ENCODE peak calls at places on chromosome 7, in four cellular contexts. One of them, this sample, is unnamed. For H3K4me1 and H3K27me3, the result is how much of the 10 kb centered on the place peaks cover.

GRCh38 chr7:108580298-108580697 is 10.6 kb downstream of the DNAJB9 start:
- DNase-seq in PC-3: no peak
- DNase-seq in adrenal gland: no peak
- DNase-seq in body of pancreas: no peak
- DNase-seq in this sample: no peak

GRCh38 chr7:64313740-64314491 is at the start of gene ZNF736:
- DNase-seq in PC-3: peak
- DNase-seq in adrenal gland: peak
- DNase-seq in body of pancreas: peak
- DNase-seq in this sample: peak

GRCh38 chr7:83271212-83272099 is 108.8 kb upstream of the PCLO start:
- DNase-seq in PC-3: peak
- DNase-seq in adrenal gland: no peak
- DNase-seq in body of pancreas: no peak
- DNase-seq in this sample: peak

GRCh38 chr7:106329408-106329807 is 44.6 kb upstream of the NAMPT start:
- DNase-seq in PC-3: peak
- DNase-seq in adrenal gland: no peak
- DNase-seq in body of pancreas: no peak
- DNase-seq in this sample: no peak

GRCh38 chr7:81515009-81515408 is 254.8 kb downstream of the HGF start:
- DNase-seq in PC-3: peak
- DNase-seq in adrenal gland: no peak
- DNase-seq in body of pancreas: no peak
- DNase-seq in this sample: no peak

GRCh38 chr7:135206887-135207738 is 4.2 kb downstream of the WDR91 start:
- DNase-seq in PC-3: no peak
- DNase-seq in adrenal gland: no peak
- DNase-seq in body of pancreas: no peak
- DNase-seq in this sample: no peak

GRCh38 chr7:130127404-130128395 is 57.4 kb downstream of the KLHDC10 start:
- DNase-seq in PC-3: no peak
- DNase-seq in adrenal gland: no peak
- DNase-seq in body of pancreas: no peak
- DNase-seq in this sample: peak

GRCh38 chr7:14521183-14521582 is 381.4 kb downstream of the DGKB start:
- DNase-seq in PC-3: no peak
- DNase-seq in adrenal gland: no peak
- DNase-seq in body of pancreas: no peak
- DNase-seq in this sample: no peak

GRCh38 chr7:18796216-18796615 is 300.7 kb downstream of the HDAC9 start:
- DNase-seq in PC-3: no peak
- DNase-seq in adrenal gland: no peak
- DNase-seq in body of pancreas: no peak
- DNase-seq in this sample: no peak

GRCh38 chr7:137882261-137882668 is 35.5 kb upstream of the DGKI start:
- DNase-seq in PC-3: peak
- DNase-seq in adrenal gland: peak
- DNase-seq in body of pancreas: no peak
- DNase-seq in this sample: no peak

GRCh38 chr7:132755538-132756481 is 179.5 kb upstream of the PLXNA4 start:
- DNase-seq in PC-3: no peak
- DNase-seq in adrenal gland: peak
- DNase-seq in body of pancreas: peak
- DNase-seq in this sample: no peak

DNA sequence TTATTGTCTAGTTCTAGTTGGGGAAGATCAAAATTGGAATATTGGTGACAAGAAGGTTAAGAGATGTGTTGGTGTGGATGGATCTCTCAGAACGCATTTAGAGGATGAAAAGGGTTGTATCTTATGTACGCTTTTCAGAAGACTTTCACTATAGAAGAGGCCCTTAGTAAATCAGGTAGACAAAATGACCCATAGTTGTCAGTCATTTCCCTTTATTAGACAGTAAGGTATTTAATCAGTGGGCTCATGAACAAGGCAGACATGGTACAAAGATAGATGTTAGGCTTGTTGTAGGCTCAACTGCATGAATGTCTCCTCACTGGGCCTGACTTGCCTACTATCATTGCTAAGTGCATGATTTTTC is 359.2 kb downstream of the PHF14 start:
- DNase-seq in PC-3: no peak
- DNase-seq in adrenal gland: no peak
- DNase-seq in body of pancreas: no peak
- DNase-seq in this sample: no peak
- H3K4me1 ChIP-seq in PC-3: under half
- H3K4me1 ChIP-seq in adrenal gland: under half
- H3K4me1 ChIP-seq in body of pancreas: under half
- H3K4me1 ChIP-seq in this sample: under half

DNA sequence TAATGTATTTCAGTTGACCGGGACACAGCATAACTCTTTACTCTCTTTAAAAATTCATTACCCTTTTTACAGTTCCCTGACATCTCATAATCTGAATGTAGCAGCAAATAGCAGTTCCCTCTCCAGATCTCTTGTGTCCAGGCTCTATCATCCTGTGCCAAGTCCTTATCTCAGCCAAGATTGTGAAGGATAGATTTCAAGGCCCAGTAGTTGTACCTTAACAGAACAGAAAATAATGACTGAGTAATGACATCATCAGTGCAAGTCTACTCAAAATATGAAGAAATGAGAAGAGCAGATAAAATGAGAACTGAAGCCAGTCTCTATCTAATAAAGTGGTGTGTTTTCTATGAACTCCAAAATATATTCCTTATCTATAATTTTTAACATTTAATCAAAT is 92.6 kb downstream of the TFEC start:
- DNase-seq in PC-3: no peak
- DNase-seq in adrenal gland: no peak
- DNase-seq in body of pancreas: no peak
- DNase-seq in this sample: no peak
- H3K27ac ChIP-seq in PC-3: no peak
- H3K27ac ChIP-seq in adrenal gland: no peak
- H3K27ac ChIP-seq in body of pancreas: no peak
- H3K27ac ChIP-seq in this sample: no peak

GRCh38 chr7:70598976-70599375 is 533.0 kb upstream of the GALNT17 start:
- DNase-seq in PC-3: no peak
- DNase-seq in adrenal gland: no peak
- DNase-seq in body of pancreas: peak
- DNase-seq in this sample: peak
- H3K27me3 ChIP-seq in PC-3: under half
- H3K27me3 ChIP-seq in adrenal gland: under half
- H3K27me3 ChIP-seq in body of pancreas: under half
- H3K27me3 ChIP-seq in this sample: under half

DNA sequence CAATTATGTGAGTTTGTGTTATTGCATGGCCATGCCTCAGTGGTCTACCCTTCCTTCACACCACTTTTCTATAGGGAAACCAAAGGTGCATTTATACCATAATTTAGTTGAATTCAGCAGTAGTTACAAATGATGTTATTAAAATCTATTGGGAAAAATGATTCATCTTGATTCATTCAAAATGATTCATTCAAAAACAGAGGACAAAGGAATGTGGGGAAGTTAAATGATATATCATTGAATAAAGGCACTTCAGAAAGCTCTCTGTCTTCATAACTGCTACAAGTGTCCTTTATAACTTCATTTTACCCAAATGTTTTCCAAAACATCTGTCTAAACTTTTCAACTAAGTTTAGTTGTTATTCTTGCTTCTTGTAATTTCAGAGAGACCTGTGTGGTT is 722.9 kb downstream of the GRM8 start:
- DNase-seq in PC-3: peak
- DNase-seq in adrenal gland: no peak
- DNase-seq in body of pancreas: no peak
- DNase-seq in this sample: no peak
- H3K4me1 ChIP-seq in PC-3: under half
- H3K4me1 ChIP-seq in adrenal gland: under half
- H3K4me1 ChIP-seq in body of pancreas: under half
- H3K4me1 ChIP-seq in this sample: under half

GRCh38 chr7:25708211-25708610 is 443.8 kb upstream of the NFE2L3 start:
- DNase-seq in PC-3: no peak
- DNase-seq in adrenal gland: no peak
- DNase-seq in body of pancreas: no peak
- DNase-seq in this sample: no peak
- H3K27ac ChIP-seq in PC-3: no peak
- H3K27ac ChIP-seq in adrenal gland: no peak
- H3K27ac ChIP-seq in body of pancreas: no peak
- H3K27ac ChIP-seq in this sample: no peak

GRCh38 chr7:158103378-158103777 is 484.2 kb downstream of the PTPRN2 start:
- DNase-seq in PC-3: no peak
- DNase-seq in adrenal gland: no peak
- DNase-seq in body of pancreas: no peak
- DNase-seq in this sample: no peak
- H3K27me3 ChIP-seq in PC-3: under half
- H3K27me3 ChIP-seq in adrenal gland: under half
- H3K27me3 ChIP-seq in body of pancreas: under half
- H3K27me3 ChIP-seq in this sample: under half

GRCh38 chr7:25947669-25948516 is 204.1 kb upstream of the NFE2L3 start:
- DNase-seq in PC-3: no peak
- DNase-seq in adrenal gland: no peak
- DNase-seq in body of pancreas: peak
- DNase-seq in this sample: no peak

GRCh38 chr7:25951414-25952276 is 200.4 kb upstream of the NFE2L3 start:
- DNase-seq in PC-3: no peak
- DNase-seq in adrenal gland: peak
- DNase-seq in body of pancreas: peak
- DNase-seq in this sample: peak

GRCh38 chr7:25952277-25953057 is 199.5 kb upstream of the NFE2L3 start:
- DNase-seq in PC-3: no peak
- DNase-seq in adrenal gland: no peak
- DNase-seq in body of pancreas: peak
- DNase-seq in this sample: peak

GRCh38 chr7:25949672-25950487 is 202.1 kb upstream of the NFE2L3 start:
- DNase-seq in PC-3: no peak
- DNase-seq in adrenal gland: peak
- DNase-seq in body of pancreas: peak
- DNase-seq in this sample: peak

DNA sequence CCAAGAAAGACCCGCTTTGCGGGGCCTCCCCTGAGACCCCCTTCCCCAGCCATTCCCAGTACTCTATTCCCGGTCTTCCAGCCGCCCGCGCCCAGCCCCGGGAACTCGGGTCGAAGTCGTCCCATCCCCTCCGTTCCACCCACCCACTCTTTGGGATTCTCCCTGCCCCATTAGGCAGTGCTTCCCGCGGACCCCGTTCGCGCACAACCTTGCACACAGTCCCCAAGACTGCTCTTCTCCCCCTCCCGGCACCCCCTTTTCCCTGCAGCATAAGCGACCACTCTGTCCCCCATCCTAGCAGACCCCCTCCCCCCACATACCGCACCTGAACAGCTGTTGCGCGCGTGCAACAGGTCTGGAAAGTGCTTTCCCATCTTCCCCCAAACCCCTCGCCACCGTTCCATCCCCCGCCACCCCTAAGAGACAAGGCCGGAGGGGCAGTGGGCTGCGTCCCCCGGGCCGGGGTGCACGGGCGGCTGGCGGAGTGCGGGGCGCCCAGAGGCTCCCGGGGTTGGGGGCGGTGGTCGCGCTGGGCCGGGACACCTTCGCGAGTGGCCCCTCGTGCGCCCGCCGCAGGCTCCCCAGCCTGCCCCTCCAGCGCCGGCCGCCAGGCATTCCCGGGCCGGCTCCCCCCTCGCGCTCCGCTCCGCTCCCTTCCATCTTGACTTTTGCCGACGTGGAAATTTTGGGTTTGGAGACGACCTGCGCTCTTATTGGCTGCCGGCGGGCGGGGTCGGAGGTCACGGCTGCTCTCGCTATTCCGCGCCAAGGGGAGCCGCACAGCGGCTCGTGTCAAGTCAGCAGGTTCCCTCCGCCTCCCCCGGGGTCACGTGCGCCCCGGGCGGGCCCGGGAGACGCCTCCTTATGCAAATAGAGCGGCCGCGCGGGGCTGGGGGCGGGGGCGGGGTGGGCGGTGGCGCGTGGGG is 201.2 kb upstream of the NFE2L3 start:
- DNase-seq in PC-3: peak
- DNase-seq in adrenal gland: peak
- DNase-seq in body of pancreas: peak
- DNase-seq in this sample: peak
- H3K4me1 ChIP-seq in PC-3: under half
- H3K4me1 ChIP-seq in adrenal gland: under half
- H3K4me1 ChIP-seq in body of pancreas: under half
- H3K4me1 ChIP-seq in this sample: under half

DNA sequence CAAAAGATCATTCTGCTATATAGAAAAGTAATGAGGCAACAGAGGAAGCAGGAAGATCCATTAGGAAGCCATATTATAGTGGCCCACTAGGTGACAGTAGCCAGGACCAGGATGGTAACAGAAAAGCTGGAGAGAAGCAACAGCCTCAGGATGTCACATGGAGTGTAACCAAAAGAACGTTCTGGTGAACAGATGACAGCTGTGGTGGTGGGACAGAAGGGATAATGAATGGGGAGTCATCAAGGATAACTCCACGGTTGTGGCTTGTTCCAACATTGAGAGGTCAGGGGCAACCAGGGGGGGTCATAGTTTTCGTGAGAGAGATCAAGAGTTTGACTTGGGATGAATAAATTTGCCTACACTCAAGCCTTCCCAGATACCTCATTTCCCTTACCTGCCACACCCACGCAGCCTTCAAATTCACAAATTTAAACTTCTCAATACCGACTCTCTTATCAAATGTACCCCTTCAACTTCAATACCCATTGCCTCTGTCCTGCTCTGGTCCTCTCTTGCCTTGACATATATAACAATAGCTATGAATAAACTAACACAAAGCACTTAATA is 9.3 kb downstream of the TBL2 start:
- DNase-seq in PC-3: no peak
- DNase-seq in adrenal gland: no peak
- DNase-seq in body of pancreas: no peak
- DNase-seq in this sample: no peak
- H3K27ac ChIP-seq in PC-3: no peak
- H3K27ac ChIP-seq in adrenal gland: no peak
- H3K27ac ChIP-seq in body of pancreas: no peak
- H3K27ac ChIP-seq in this sample: no peak

GRCh38 chr7:103843689-103844480 is 145.6 kb downstream of the RELN start:
- DNase-seq in PC-3: no peak
- DNase-seq in adrenal gland: no peak
- DNase-seq in body of pancreas: no peak
- DNase-seq in this sample: no peak
- H3K27me3 ChIP-seq in PC-3: under half
- H3K27me3 ChIP-seq in adrenal gland: under half
- H3K27me3 ChIP-seq in body of pancreas: under half
- H3K27me3 ChIP-seq in this sample: under half